ENCODE peak calls at places on chromosomes 16 and 17, in seven cellular contexts. One of them, this sample, is unnamed.

GRCh38 chr17:36813957-36814356 is 123.3 kb upstream of the LHX1 start:
- DNase-seq in T-helper 1 cell: no peak
- DNase-seq in RWPE1: no peak
- DNase-seq in non-pigmented ciliary epithelial cell: no peak
- DNase-seq in LoVo: no peak
- DNase-seq in progenitor cell of endocrine pancreas: no peak
- DNase-seq in activated CD4-positive, alpha-beta T cell treated with anti-CD3 and anti-CD28 coated beads, Interleukin-2, amount 50 U/mL, for 1 hour: no peak
- DNase-seq in this sample: no peak

GRCh38 chr17:74369221-74369620 is 1.9 kb downstream of the GPR142 start:
- DNase-seq in T-helper 1 cell: peak
- DNase-seq in RWPE1: no peak
- DNase-seq in non-pigmented ciliary epithelial cell: no peak
- DNase-seq in LoVo: no peak
- DNase-seq in progenitor cell of endocrine pancreas: no peak
- DNase-seq in activated CD4-positive, alpha-beta T cell treated with anti-CD3 and anti-CD28 coated beads, Interleukin-2, amount 50 U/mL, for 1 hour: peak
- DNase-seq in this sample: no peak

GRCh38 chr16:59164461-59164860 is 430.3 kb upstream of the GOT2 start:
- DNase-seq in T-helper 1 cell: no peak
- DNase-seq in RWPE1: peak
- DNase-seq in non-pigmented ciliary epithelial cell: no peak
- DNase-seq in LoVo: peak
- DNase-seq in progenitor cell of endocrine pancreas: peak
- DNase-seq in activated CD4-positive, alpha-beta T cell treated with anti-CD3 and anti-CD28 coated beads, Interleukin-2, amount 50 U/mL, for 1 hour: no peak
- DNase-seq in this sample: no peak

GRCh38 chr17:9905902-9906301 is 831 bp upstream of the RCVRN start:
- DNase-seq in T-helper 1 cell: no peak
- DNase-seq in RWPE1: peak
- DNase-seq in non-pigmented ciliary epithelial cell: no peak
- DNase-seq in LoVo: no peak
- DNase-seq in progenitor cell of endocrine pancreas: peak
- DNase-seq in activated CD4-positive, alpha-beta T cell treated with anti-CD3 and anti-CD28 coated beads, Interleukin-2, amount 50 U/mL, for 1 hour: no peak
- DNase-seq in this sample: no peak

GRCh38 chr16:56354746-56355145 is 70.6 kb downstream of the AMFR start:
- DNase-seq in T-helper 1 cell: no peak
- DNase-seq in RWPE1: no peak
- DNase-seq in non-pigmented ciliary epithelial cell: no peak
- DNase-seq in LoVo: no peak
- DNase-seq in progenitor cell of endocrine pancreas: no peak
- DNase-seq in activated CD4-positive, alpha-beta T cell treated with anti-CD3 and anti-CD28 coated beads, Interleukin-2, amount 50 U/mL, for 1 hour: no peak
- DNase-seq in this sample: peak

GRCh38 chr17:49414271-49414621 is 436 bp downstream of the PHB1 start:
- DNase-seq in T-helper 1 cell: no peak
- DNase-seq in RWPE1: peak
- DNase-seq in non-pigmented ciliary epithelial cell: no peak
- DNase-seq in LoVo: no peak
- DNase-seq in progenitor cell of endocrine pancreas: no peak
- DNase-seq in activated CD4-positive, alpha-beta T cell treated with anti-CD3 and anti-CD28 coated beads, Interleukin-2, amount 50 U/mL, for 1 hour: no peak
- DNase-seq in this sample: no peak

GRCh38 chr16:25707982-25708583 is 16.3 kb downstream of the HS3ST4 start:
- DNase-seq in T-helper 1 cell: no peak
- DNase-seq in RWPE1: no peak
- DNase-seq in non-pigmented ciliary epithelial cell: no peak
- DNase-seq in LoVo: no peak
- DNase-seq in progenitor cell of endocrine pancreas: no peak
- DNase-seq in activated CD4-positive, alpha-beta T cell treated with anti-CD3 and anti-CD28 coated beads, Interleukin-2, amount 50 U/mL, for 1 hour: no peak
- DNase-seq in this sample: no peak

GRCh38 chr16:2019500-2019899 is at the start of gene NPW:
- DNase-seq in T-helper 1 cell: no peak
- DNase-seq in RWPE1: no peak
- DNase-seq in non-pigmented ciliary epithelial cell: no peak
- DNase-seq in LoVo: no peak
- DNase-seq in progenitor cell of endocrine pancreas: no peak
- DNase-seq in activated CD4-positive, alpha-beta T cell treated with anti-CD3 and anti-CD28 coated beads, Interleukin-2, amount 50 U/mL, for 1 hour: no peak
- DNase-seq in this sample: no peak

GRCh38 chr17:43398724-43399595 is at the start of gene ARL4D:
- DNase-seq in T-helper 1 cell: peak
- DNase-seq in RWPE1: peak
- DNase-seq in non-pigmented ciliary epithelial cell: no peak
- DNase-seq in LoVo: peak
- DNase-seq in progenitor cell of endocrine pancreas: peak
- DNase-seq in activated CD4-positive, alpha-beta T cell treated with anti-CD3 and anti-CD28 coated beads, Interleukin-2, amount 50 U/mL, for 1 hour: peak
- DNase-seq in this sample: peak

GRCh38 chr17:77394540-77395295 is 253.9 kb downstream of the SEC14L1 start:
- DNase-seq in T-helper 1 cell: no peak
- DNase-seq in RWPE1: no peak
- DNase-seq in non-pigmented ciliary epithelial cell: no peak
- DNase-seq in LoVo: no peak
- DNase-seq in progenitor cell of endocrine pancreas: no peak
- DNase-seq in activated CD4-positive, alpha-beta T cell treated with anti-CD3 and anti-CD28 coated beads, Interleukin-2, amount 50 U/mL, for 1 hour: no peak
- DNase-seq in this sample: no peak